ENCODE peak calls at places on chromosomes 11 and 22, in four cellular contexts. N is K562, I is HCT116, T is HepG2. E is an unnamed sample.

GRCh38 chr22:37492428-37493344 is 6.5 kb upstream of the MFNG start:
- DNase-seq in T (no peak), N (peak), I (no peak), E (no peak)

GRCh38 chr22:23178512-23179254 is 1.6 kb upstream of the BCR start:
- DNase-seq in I (peak), T (no peak), N (peak), E (peak)

GRCh38 chr11:15859411-15859810 is 496.9 kb downstream of the SOX6 start:
- DNase-seq in T (no peak), I (no peak), N (no peak), E (no peak)

GRCh38 chr22:26681395-26681821 is 24.0 kb downstream of the MIAT start:
- DNase-seq in I (no peak), N (no peak), T (no peak), E (no peak)

GRCh38 chr11:88421530-88421929 is 84.0 kb upstream of the CTSC start:
- DNase-seq in T (no peak), N (peak), I (no peak), E (no peak)

GRCh38 chr11:76217653-76218160 is 11.4 kb upstream of the WNT11 start:
- DNase-seq in N (no peak), I (no peak), T (no peak), E (no peak)

GRCh38 chr11:70311616-70312015 is 41.1 kb downstream of the PPFIA1 start:
- DNase-seq in I (no peak), T (no peak), N (no peak), E (no peak)

GRCh38 chr11:91173701-91174100 is 950.9 kb upstream of the CHORDC1 start:
- DNase-seq in T (no peak), N (no peak), I (no peak), E (no peak)

GRCh38 chr22:39562839-39563489 is 7.6 kb upstream of the CACNA1I start:
- DNase-seq in N (no peak), I (no peak), T (no peak), E (no peak)

GRCh38 chr11:12285106-12285505 is 92.3 kb upstream of the PARVA start:
- DNase-seq in N (no peak), I (no peak), T (no peak), E (no peak)

GRCh38 chr11:75523189-75523588 is 2.6 kb downstream of the GDPD5 start:
- DNase-seq in T (no peak), I (no peak), N (no peak), E (no peak)

GRCh38 chr11:111329306-111330204 is 31.2 kb downstream of the POU2AF3 start:
- DNase-seq in T (no peak), N (no peak), I (no peak), E (no peak)

GRCh38 chr22:41517172-41518047 is 26.9 kb downstream of the POLR3H start:
- DNase-seq in I (no peak), T (peak), N (no peak), E (no peak)

GRCh38 chr11:131481317-131481716 is 110.9 kb downstream of the NTM start:
- DNase-seq in N (no peak), T (no peak), I (no peak), E (no peak)

GRCh38 chr11:29676993-29677392 is 339.8 kb downstream of the KCNA4 start:
- DNase-seq in I (no peak), T (no peak), N (no peak), E (no peak)

GRCh38 chr11:118706546-118706825 is 27.0 kb upstream of the TREH start:
- DNase-seq in N (no peak), T (no peak), I (no peak), E (no peak)

GRCh38 chr11:67665537-67666302 is 8.7 kb downstream of the ALDH3B2 start:
- DNase-seq in I (no peak), N (peak), T (no peak), E (no peak)

GRCh38 chr11:114109206-114110090 is 49.9 kb downstream of the ZBTB16 start:
- DNase-seq in T (no peak), I (no peak), N (no peak), E (no peak)

GRCh38 chr22:25970348-25970995 is 198.8 kb upstream of the SEZ6L start:
- DNase-seq in I (no peak), T (no peak), N (no peak), E (no peak)

GRCh38 chr11:104534268-104534667 is 364.0 kb downstream of the CASP12 start:
- DNase-seq in T (no peak), N (no peak), I (no peak), E (no peak)

GRCh38 chr22:41976961-41977566 is 7.8 kb downstream of the SEPTIN3 start:
- DNase-seq in T (no peak), I (no peak), N (no peak), E (no peak)

GRCh38 chr22:43222281-43222680 is 35.3 kb upstream of the TTLL12 start:
- DNase-seq in I (no peak), N (peak), T (no peak), E (no peak)

GRCh38 chr11:3170756-3171670 is 5.9 kb upstream of the OSBPL5 start:
- DNase-seq in N (no peak), I (no peak), T (no peak), E (no peak)

GRCh38 chr11:132448334-132448995 is 1078.0 kb downstream of the NTM start:
- DNase-seq in N (no peak), T (no peak), I (no peak), E (no peak)

GRCh38 chr11:117902001-117902855 is 25.8 kb upstream of the FXYD6 start:
- DNase-seq in T (no peak), I (no peak), N (no peak), E (no peak)

GRCh38 chr11:121794671-121795070 is 321.3 kb downstream of the BLID start:
- DNase-seq in T (no peak), I (no peak), N (no peak), E (no peak)

GRCh38 chr11:123122852-123123251 is 60.9 kb upstream of the HSPA8 start:
- DNase-seq in N (no peak), I (no peak), T (no peak), E (no peak)

GRCh38 chr11:102268985-102269470 is 48.3 kb upstream of the BIRC3 start:
- DNase-seq in I (no peak), N (no peak), T (no peak), E (no peak)

GRCh38 chr11:64035581-64035980 is at the start of gene FLRT1:
- DNase-seq in N (peak), I (no peak), T (no peak), E (no peak)

GRCh38 chr11:64032050-64032449 is 3.7 kb upstream of the FLRT1 start:
- DNase-seq in I (no peak), N (no peak), T (no peak), E (no peak)

GRCh38 chr11:64035081-64035524 is 628 bp upstream of the FLRT1 start:
- DNase-seq in N (no peak), T (no peak), I (no peak), E (no peak)

GRCh38 chr11:64036081-64037026 is 623 bp downstream of the FLRT1 start:
- DNase-seq in T (no peak), I (no peak), N (peak), E (no peak)

GRCh38 chr11:64034411-64034811 is 1.3 kb upstream of the FLRT1 start:
- DNase-seq in N (peak), I (no peak), T (no peak), E (no peak)
- TF ChIP-seq TCF7L2 in N (no peak), I (no peak), T (no peak), E (no peak)

DNA sequence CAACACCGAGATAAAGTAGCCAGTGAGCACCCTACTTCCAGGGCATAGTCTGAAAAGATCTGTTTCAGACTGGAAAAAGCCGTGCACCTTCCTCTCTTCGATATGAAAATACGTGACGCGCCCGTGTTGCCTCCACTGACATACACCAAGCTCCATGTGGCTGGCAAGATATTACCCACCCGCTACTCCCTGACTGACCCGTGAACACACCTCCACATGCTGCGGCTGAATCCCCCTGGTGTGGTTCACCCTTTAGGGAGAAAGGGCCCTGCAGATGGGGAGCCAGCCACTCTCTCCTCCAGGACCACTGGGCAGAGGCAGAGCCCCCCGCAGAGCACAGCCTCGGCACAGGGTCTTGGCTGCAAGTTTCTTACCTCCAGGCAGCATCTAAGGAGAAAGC is 245.0 kb downstream of the BRD1 start:
- DNase-seq in N (no peak), T (no peak), I (no peak), E (no peak)
- TF ChIP-seq TCF7L2 in N (no peak), T (no peak), I (no peak), E (no peak)

GRCh38 chr11:4576880-4577279 is 4.7 kb upstream of the OR52I2 start:
- DNase-seq in T (no peak), N (no peak), I (no peak), E (no peak)
- TF ChIP-seq TCF7L2 in T (no peak), N (no peak), I (no peak), E (no peak)

DNA sequence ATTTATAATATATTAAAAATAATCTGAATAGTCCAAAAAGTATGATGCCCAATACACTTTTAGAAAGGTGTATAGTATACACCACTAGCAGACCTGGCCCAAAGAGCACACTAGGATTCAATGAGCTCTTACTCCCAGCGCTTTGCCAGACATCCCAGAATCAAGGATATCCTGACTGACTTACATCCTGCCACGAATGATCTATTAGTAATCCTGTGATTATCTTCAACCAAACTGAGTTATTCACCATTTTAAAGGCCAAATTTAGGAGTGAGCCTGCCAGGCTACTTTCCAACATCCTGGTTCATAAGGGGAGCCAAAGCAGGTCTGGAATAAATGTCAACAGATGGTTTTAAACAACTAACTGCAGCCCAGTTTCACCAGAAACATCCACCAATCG is 60.8 kb upstream of the FAM181B start:
- DNase-seq in I (no peak), N (no peak), T (no peak), E (no peak)
- TF ChIP-seq TCF7L2 in I (no peak), N (no peak), T (no peak), E (no peak)

GRCh38 chr11:73149105-73149504 is 7.0 kb upstream of the FCHSD2 start:
- DNase-seq in N (no peak), I (no peak), T (no peak), E (no peak)

GRCh38 chr11:73151371-73151870 is 9.3 kb upstream of the FCHSD2 start:
- DNase-seq in T (no peak), I (no peak), N (no peak), E (no peak)

GRCh38 chr11:73152086-73152853 is 10.2 kb upstream of the FCHSD2 start:
- DNase-seq in T (no peak), N (no peak), I (no peak), E (no peak)

GRCh38 chr11:73145986-73146575 is 4.0 kb upstream of the FCHSD2 start:
- DNase-seq in T (no peak), N (no peak), I (no peak), E (no peak)

GRCh38 chr11:73147771-73148681 is 5.9 kb upstream of the FCHSD2 start:
- DNase-seq in T (no peak), I (no peak), N (no peak), E (no peak)
- TF ChIP-seq TCF7L2 in T (no peak), I (no peak), N (no peak), E (no peak)

GRCh38 chr11:1565173-1565903 is 6.7 kb downstream of the DUSP8 start:
- DNase-seq in T (no peak), I (no peak), N (no peak), E (no peak)
- TF ChIP-seq TCF7L2 in T (no peak), I (no peak), N (no peak), E (no peak)

GRCh38 chr22:36027579-36027959 is 1.1 kb downstream of the RBFOX2 start:
- DNase-seq in N (no peak), I (no peak), T (no peak), E (no peak)

GRCh38 chr22:36021649-36022048 is 7.0 kb downstream of the RBFOX2 start:
- DNase-seq in T (no peak), N (no peak), I (no peak), E (no peak)

GRCh38 chr22:36022162-36022561 is 6.5 kb downstream of the RBFOX2 start:
- DNase-seq in I (no peak), T (no peak), N (no peak), E (no peak)

GRCh38 chr22:36026741-36027140 is 1.9 kb downstream of the RBFOX2 start:
- DNase-seq in T (no peak), I (no peak), N (no peak), E (no peak)

DNA sequence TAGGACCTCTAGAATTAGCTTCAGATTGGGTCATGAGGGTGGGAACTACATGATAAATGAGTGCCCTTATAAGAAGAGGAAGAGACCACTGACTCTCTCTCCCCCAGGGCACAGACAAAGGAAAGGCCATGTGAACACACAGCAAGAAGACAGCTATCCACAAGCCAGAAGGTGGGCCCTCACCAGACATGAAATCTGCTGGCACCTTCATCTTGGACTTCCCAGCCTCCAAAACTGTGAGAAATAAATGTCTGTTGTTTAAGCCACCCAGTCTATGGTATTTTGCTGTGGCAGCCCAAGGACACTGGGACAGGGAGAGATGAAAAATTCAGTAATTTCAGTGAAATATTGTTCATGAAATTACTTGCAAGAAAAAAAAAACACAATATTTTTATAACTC is 5.9 kb downstream of the RBFOX2 start:
- DNase-seq in I (no peak), N (no peak), T (no peak), E (no peak)
- TF ChIP-seq TCF7L2 in I (no peak), N (no peak), T (no peak), E (no peak)

GRCh38 chr11:129251067-129251466 is 58.9 kb upstream of the ARHGAP32 start:
- DNase-seq in T (no peak), I (no peak), N (no peak), E (no peak)

GRCh38 chr11:129248618-129249017 is 56.5 kb upstream of the ARHGAP32 start:
- DNase-seq in N (no peak), T (peak), I (no peak), E (peak)

GRCh38 chr11:129249923-129250322 is 57.8 kb upstream of the ARHGAP32 start:
- DNase-seq in I (no peak), T (no peak), N (no peak), E (no peak)

GRCh38 chr11:129249351-129249750 is 57.2 kb upstream of the ARHGAP32 start:
- DNase-seq in T (no peak), N (no peak), I (no peak), E (no peak)

GRCh38 chr11:129252621-129253020 is 60.5 kb upstream of the ARHGAP32 start:
- DNase-seq in T (no peak), N (no peak), I (no peak), E (no peak)
- TF ChIP-seq TCF7L2 in T (no peak), N (no peak), I (no peak), E (no peak)

DNA sequence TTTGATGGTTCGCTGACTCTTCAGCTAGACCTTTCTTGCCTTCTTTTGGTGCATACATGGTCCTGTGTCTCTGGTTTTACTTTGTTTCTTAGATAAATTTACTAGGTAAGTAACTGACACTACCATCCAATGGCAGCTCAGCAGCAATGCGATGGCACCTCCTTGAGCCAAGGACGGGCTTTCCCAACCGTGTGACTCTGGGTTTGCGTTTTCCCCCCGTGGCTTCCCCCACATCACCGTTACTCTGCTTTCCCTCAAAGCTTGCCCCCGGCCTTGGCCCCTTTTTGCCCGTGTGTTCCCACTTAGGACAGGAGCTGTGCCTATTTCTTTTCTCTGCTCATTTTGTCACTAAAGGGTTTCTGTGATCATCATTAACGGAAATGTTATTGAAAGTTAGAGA is 41.5 kb downstream of the TBC1D22A start:
- DNase-seq in T (no peak), N (no peak), I (no peak), E (no peak)
- TF ChIP-seq TCF7L2 in T (no peak), N (no peak), I (no peak), E (no peak)

GRCh38 chr11:1298695-1299492 is 10.5 kb downstream of the TOLLIP start:
- DNase-seq in I (no peak), T (peak), N (no peak), E (no peak)
- TF ChIP-seq TCF7L2 in I (no peak), T (no peak), N (no peak), E (no peak)